ENCODE peak calls at places on chromosomes 13 and 19, in nine cellular contexts. V is NCI-H1105; T is breast epithelium; I is naive thymus-derived CD4-positive, alpha-beta T cell; W is heart left ventricle; Y is anterior cingulate cortex; X is GM04503; U is RPMI7951; N is fibroblast of pulmonary artery. A is an unnamed sample.

GRCh38 chr19:56403261-56403660 is 871 bp upstream of the ZNF583 start:
- DNase-seq in Y (no peak), X (no peak), W (no peak), V (no peak), U (no peak), N (peak; percentile 22), I (no peak), T (no peak), A (no peak)

GRCh38 chr19:56110515-56111448 is 10.3 kb downstream of the ZNF787 start:
- DNase-seq in W (no peak), T (no peak), U (no peak), V (no peak), X (no peak), Y (no peak), N (peak; percentile 58), I (no peak), A (peak; percentile 78)

GRCh38 chr13:73607489-73608156 is 526.6 kb downstream of the KLF12 start:
- DNase-seq in U (no peak), T (no peak), Y (no peak), I (no peak), V (peak; percentile 65), W (no peak), X (no peak), N (no peak), A (peak; percentile 24)

GRCh38 chr13:110629735-110630134 is 14.4 kb downstream of the NAXD start:
- DNase-seq in V (no peak), W (no peak), I (no peak), T (no peak), Y (no peak), X (no peak), N (no peak), U (no peak), A (no peak)

GRCh38 chr19:17209126-17210036 is 5.8 kb upstream of the USE1 start:
- DNase-seq in X (no peak), V (no peak), U (peak; percentile 45), N (peak; percentile 34), W (no peak), I (no peak), T (no peak), Y (no peak), A (no peak)

GRCh38 chr19:6772028-6772865 is at the start of gene VAV1:
- DNase-seq in U (no peak), W (peak; percentile 85), T (no peak), Y (peak; percentile 18), V (no peak), N (no peak), X (no peak), I (peak; percentile 50), A (no peak)

GRCh38 chr13:40096357-40096911 is 441.0 kb downstream of the COG6 start:
- DNase-seq in X (no peak), T (no peak), Y (no peak), V (no peak), W (no peak), I (no peak), U (no peak), N (no peak), A (no peak)

GRCh38 chr13:59679239-59679638 is 484.5 kb downstream of the DIAPH3 start:
- DNase-seq in I (no peak), X (no peak), W (no peak), U (no peak), N (no peak), V (no peak), Y (no peak), T (no peak), A (no peak)

GRCh38 chr13:46168341-46168740 is 13.6 kb downstream of the LCP1 start:
- DNase-seq in N (peak; percentile 43), T (peak; percentile 58), W (no peak), U (peak; percentile 60), V (no peak), X (no peak), I (no peak), Y (no peak), A (no peak)